ENCODE peak calls at places on chromosome 9, in ten cellular contexts. H is testis, X is PC-3, K is GM12865, A is lower lobe of right lung, T is fibroblast of mammary gland, E is thoracic aorta, F is RWPE2, Z is fibroblast of the aortic adventitia, Y is colonic mucosa. P is an unnamed sample.

GRCh38 chr9:121239851-121240250 is 28.1 kb upstream of the GSN start:
- DNase-seq in H (no peak), X (no peak), K (no peak), A (no peak), T (no peak), E (no peak), F (no peak), Z (no peak), Y (no peak), P (no peak)

GRCh38 chr9:92164490-92164889 is 49.3 kb upstream of the SPTLC1 start:
- DNase-seq in H (no peak), X (no peak), K (no peak), A (no peak), T (no peak), E (no peak), F (no peak), Z (no peak), Y (no peak), P (no peak)

GRCh38 chr9:33040792-33041458 is 15.9 kb downstream of the DNAJA1 start:
- DNase-seq in H (no peak), X (no peak), K (no peak), A (no peak), T (no peak), E (no peak), F (no peak), Z (no peak), Y (no peak), P (no peak)

GRCh38 chr9:125425176-125425897 is 163.7 kb downstream of the GAPVD1 start:
- DNase-seq in H (peak; percentile 49), X (no peak), K (no peak), A (no peak), T (no peak), E (no peak), F (no peak), Z (no peak), Y (no peak), P (no peak)

GRCh38 chr9:109986423-109987055 is 206.5 kb downstream of the PALM2AKAP2 start:
- DNase-seq in H (no peak), X (peak; percentile 69), K (no peak), A (no peak), T (peak; percentile 94), E (no peak), F (no peak), Z (peak; percentile 98), Y (no peak), P (peak; percentile 48)

GRCh38 chr9:73067074-73067473 is 84.6 kb upstream of the ANXA1 start:
- DNase-seq in H (no peak), X (no peak), K (peak; percentile 16), A (no peak), T (no peak), E (no peak), F (no peak), Z (no peak), Y (no peak), P (no peak)

GRCh38 chr9:4081549-4081895 is 218.3 kb downstream of the GLIS3 start:
- DNase-seq in H (no peak), X (no peak), K (no peak), A (no peak), T (peak; percentile 35), E (no peak), F (no peak), Z (no peak), Y (no peak), P (no peak)

GRCh38 chr9:104961238-104961637 is 33.3 kb upstream of the ABCA1 start:
- DNase-seq in H (no peak), X (peak; percentile 57), K (peak; percentile 63), A (no peak), T (peak; percentile 83), E (no peak), F (peak; percentile 82), Z (no peak), Y (peak; percentile 71), P (peak; percentile 93)

GRCh38 chr9:73565833-73566465 is 414.3 kb downstream of the ANXA1 start:
- DNase-seq in H (peak; percentile 66), X (peak; percentile 14), K (peak; percentile 21), A (no peak), T (peak; percentile 52), E (no peak), F (no peak), Z (peak; percentile 23), Y (no peak), P (peak; percentile 59)

GRCh38 chr9:70120834-70121510 is 77.3 kb downstream of the MAMDC2 start:
- DNase-seq in H (peak; percentile 62), X (peak; percentile 83), K (no peak), A (no peak), T (peak; percentile 96), E (no peak), F (peak; percentile 80), Z (peak; percentile 94), Y (peak; percentile 30), P (peak; percentile 93)

GRCh38 chr9:103364753-103365152 is 369.6 kb downstream of the CYLC2 start:
- DNase-seq in H (no peak), X (peak; percentile 18), K (no peak), A (no peak), T (peak; percentile 73), E (no peak), F (peak; percentile 58), Z (peak; percentile 35), Y (no peak), P (peak; percentile 97)

GRCh38 chr9:73080110-73080683 is 71.5 kb upstream of the ANXA1 start:
- DNase-seq in H (no peak), X (peak; percentile 23), K (no peak), A (no peak), T (no peak), E (no peak), F (no peak), Z (no peak), Y (no peak), P (no peak)

GRCh38 chr9:80874276-80874675 is 815.1 kb downstream of the TLE1 start:
- DNase-seq in H (no peak), X (peak; percentile 80), K (no peak), A (no peak), T (peak; percentile 84), E (no peak), F (no peak), Z (peak; percentile 50), Y (no peak), P (peak; percentile 70)

GRCh38 chr9:93826905-93827544 is 128.1 kb downstream of the BARX1 start:
- DNase-seq in H (no peak), X (no peak), K (no peak), A (no peak), T (no peak), E (no peak), F (no peak), Z (no peak), Y (no peak), P (no peak)

GRCh38 chr9:93828331-93829097 is 126.6 kb downstream of the BARX1 start:
- DNase-seq in H (no peak), X (no peak), K (no peak), A (no peak), T (no peak), E (no peak), F (no peak), Z (no peak), Y (no peak), P (no peak)

GRCh38 chr9:93829271-93830223 is 125.6 kb downstream of the BARX1 start:
- DNase-seq in H (no peak), X (no peak), K (no peak), A (no peak), T (no peak), E (no peak), F (no peak), Z (no peak), Y (no peak), P (no peak)

GRCh38 chr9:93826209-93826608 is 128.9 kb downstream of the BARX1 start:
- DNase-seq in H (peak; percentile 62), X (no peak), K (peak; percentile 43), A (peak; percentile 47), T (no peak), E (no peak), F (no peak), Z (no peak), Y (peak; percentile 52), P (no peak)

GRCh38 chr9:93827545-93828330 is 127.4 kb downstream of the BARX1 start:
- DNase-seq in H (peak; percentile 38), X (peak; percentile 59), K (peak; percentile 38), A (peak; percentile 62), T (peak; percentile 38), E (no peak), F (no peak), Z (peak; percentile 29), Y (peak; percentile 35), P (peak; percentile 32)
- H3K4me3 ChIP-seq in H (no peak overlapping the region), X (peak overlapping the region; percentile 57), K (no peak overlapping the region), A (peak overlapping the region; percentile 49), T (no peak overlapping the region), E (peak overlapping the region; percentile 76), F (no peak overlapping the region), Z (no peak overlapping the region), Y (peak overlapping the region; percentile 23), P (no peak overlapping the region)

DNA sequence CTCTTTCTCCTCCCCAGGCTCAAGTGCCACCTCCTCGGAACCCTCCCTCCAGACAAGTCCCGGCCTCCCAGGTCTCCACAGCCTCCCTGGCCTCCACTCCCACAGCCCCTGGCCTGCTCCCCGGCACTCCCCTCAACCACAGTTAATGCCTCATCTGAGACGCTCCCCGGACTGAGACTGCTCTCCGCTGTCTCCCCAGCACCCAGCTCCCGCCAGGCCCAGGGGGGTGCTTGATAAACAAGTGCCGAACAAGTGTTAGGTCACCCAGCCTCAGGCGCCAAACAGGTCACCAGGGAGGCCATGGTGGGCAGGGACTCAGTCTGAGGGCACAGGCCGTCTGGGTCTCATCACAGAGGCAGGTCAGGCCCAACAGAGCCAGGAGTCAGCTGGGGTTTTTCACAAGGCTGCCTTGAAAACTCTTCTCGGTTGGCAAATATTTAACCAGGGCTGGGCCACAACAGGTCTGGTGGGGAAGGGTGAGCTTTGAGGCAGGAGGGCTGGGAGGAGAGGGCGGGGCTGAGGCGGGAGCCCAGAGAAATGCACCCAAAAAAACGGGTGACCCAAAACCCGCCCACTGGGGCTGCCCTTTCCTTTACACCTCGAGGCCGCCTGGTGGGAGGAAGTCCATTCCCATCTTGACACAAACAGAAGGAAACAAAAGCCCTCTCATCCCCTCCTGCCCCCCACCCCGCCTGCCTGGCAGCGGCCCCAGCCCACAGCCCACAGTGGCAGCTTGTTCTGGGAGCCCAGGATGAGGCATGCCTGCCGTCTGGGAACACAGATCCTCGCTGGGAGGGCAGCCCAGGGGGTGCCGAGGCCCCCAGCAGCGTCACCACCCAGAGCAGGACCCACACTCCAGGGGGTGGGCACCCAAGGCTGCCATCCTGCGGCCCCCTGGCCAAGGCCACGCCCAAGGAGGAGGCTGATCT is 66.6 kb upstream of the STXBP1 start:
- DNase-seq in H (no peak), X (peak; percentile 75), K (no peak), A (peak; percentile 87), T (peak; percentile 60), E (no peak), F (peak; percentile 87), Z (peak; percentile 65), Y (peak; percentile 87), P (peak; percentile 64)
- TF ChIP-seq CTCF in H (no peak), X (no peak), K (no peak), A (no peak), T (no peak), E (no peak), F (no peak), Z (peak; percentile 15), Y (no peak), P (no peak)

GRCh38 chr9:134138292-134138691 is 2.4 kb downstream of the WDR5 start:
- DNase-seq in H (no peak), X (no peak), K (no peak), A (no peak), T (no peak), E (no peak), F (no peak), Z (no peak), Y (no peak), P (no peak)
- H3K4me3 ChIP-seq in H (no peak overlapping the region), X (peak overlapping the region; percentile 98), K (no peak overlapping the region), A (no peak overlapping the region), T (no peak overlapping the region), E (peak overlapping the region; percentile 10), F (no peak overlapping the region), Z (peak overlapping the region; percentile 37), Y (no peak overlapping the region), P (no peak overlapping the region)

GRCh38 chr9:117418111-117418510 is 3.3 kb upstream of the ASTN2 start:
- DNase-seq in H (no peak), X (no peak), K (no peak), A (no peak), T (no peak), E (no peak), F (no peak), Z (no peak), Y (no peak), P (no peak)
- TF ChIP-seq CTCF in H (no peak), X (no peak), K (no peak), A (no peak), T (no peak), E (no peak), F (no peak), Z (no peak), Y (no peak), P (no peak)

P was measured in epithelial cell of esophagus.